ENCODE peak calls at places on chromosome 9, in six cellular contexts. P, I, F, R, C and T are unnamed samples.

GRCh38 chr9:135088979-135089847 is 1.7 kb downstream of the OLFM1 start:
- DNase-seq in P (no peak), I (no peak), F (no peak), R (no peak), C (no peak), T (no peak)

GRCh38 chr9:115849679-115850412 is 303.7 kb upstream of the PAPPA start:
- DNase-seq in P (no peak), I (no peak), F (no peak), R (no peak), C (no peak), T (no peak)

GRCh38 chr9:69171049-69171448 is 3.0 kb upstream of the TJP2 start:
- DNase-seq in P (no peak), I (no peak), F (no peak), R (no peak), C (no peak), T (no peak)

GRCh38 chr9:91111876-91112275 is 249.8 kb downstream of the AUH start:
- DNase-seq in P (no peak), I (no peak), F (no peak), R (no peak), C (no peak), T (no peak)

GRCh38 chr9:81234924-81235610 is 454.3 kb downstream of the TLE1 start:
- DNase-seq in P (no peak), I (no peak), F (no peak), R (no peak), C (no peak), T (no peak)

GRCh38 chr9:125172351-125172750 is 17.3 kb downstream of the PPP6C start:
- DNase-seq in P (no peak), I (no peak), F (no peak), R (no peak), C (no peak), T (no peak)

GRCh38 chr9:131733601-131734061 is 6.2 kb downstream of the RAPGEF1 start:
- DNase-seq in P (no peak), I (no peak), F (no peak), R (no peak), C (peak; percentile 59), T (peak; percentile 98)

GRCh38 chr9:36396985-36397384 is 3.1 kb downstream of the RNF38 start:
- DNase-seq in P (no peak), I (no peak), F (no peak), R (no peak), C (no peak), T (no peak)

GRCh38 chr9:124191691-124192208 is 66.0 kb upstream of the NEK6 start:
- DNase-seq in P (no peak), I (no peak), F (no peak), R (no peak), C (no peak), T (no peak)

GRCh38 chr9:130298663-130299279 is 33.2 kb downstream of the HMCN2 start:
- DNase-seq in P (no peak), I (peak; percentile 45), F (no peak), R (no peak), C (peak; percentile 9), T (peak; percentile 71)

GRCh38 chr9:34573599-34574325 is 15.8 kb downstream of the CNTFR start:
- DNase-seq in P (no peak), I (no peak), F (no peak), R (no peak), C (no peak), T (no peak)

GRCh38 chr9:2817987-2818386 is 25.9 kb downstream of the PUM3 start:
- DNase-seq in P (no peak), I (no peak), F (no peak), R (no peak), C (no peak), T (no peak)

GRCh38 chr9:73643379-73644013 is 491.8 kb downstream of the ANXA1 start:
- DNase-seq in P (no peak), I (no peak), F (no peak), R (no peak), C (peak; percentile 3), T (no peak)

GRCh38 chr9:77834898-77835505 is 186.9 kb upstream of the GNA14 start:
- DNase-seq in P (no peak), I (no peak), F (no peak), R (no peak), C (no peak), T (peak; percentile 37)

GRCh38 chr9:82721596-82721995 is 341.3 kb downstream of the RASEF start:
- DNase-seq in P (no peak), I (no peak), F (no peak), R (no peak), C (no peak), T (no peak)

GRCh38 chr9:130041648-130042405 is 1.2 kb downstream of the FNBP1 start:
- DNase-seq in P (no peak), I (peak; percentile 22), F (no peak), R (no peak), C (no peak), T (peak; percentile 56)

GRCh38 chr9:109379513-109379912 is 58.7 kb upstream of the EPB41L4B start:
- DNase-seq in P (no peak), I (no peak), F (no peak), R (no peak), C (no peak), T (no peak)

GRCh38 chr9:105007143-105007542 is 79.2 kb upstream of the ABCA1 start:
- DNase-seq in P (no peak), I (no peak), F (no peak), R (no peak), C (no peak), T (no peak)

GRCh38 chr9:110047955-110048472 is 159.9 kb downstream of the C9orf152 start:
- DNase-seq in P (no peak), I (peak; percentile 25), F (no peak), R (no peak), C (no peak), T (no peak)